ENCODE peak calls at places on chromosome 7, in eight cellular contexts. A is heart right ventricle, D is ovary, N is left ventricle myocardium inferior, F is psoas muscle, Y is left lung, V is HCT116, S is adrenal gland. G is an unnamed sample. For H3K9me3 and H3K27me3, the result is how much of the 10 kb centered on the place peaks cover.

GRCh38 chr7:139297795-139298194 is 43.3 kb upstream of the FMC1 start:
- DNase-seq in A (no peak), D (no peak), N (no peak), F (no peak), Y (no peak), V (no peak), S (no peak), G (no peak)

GRCh38 chr7:64636386-64636785 is 29.5 kb upstream of the ZNF107 start:
- DNase-seq in A (no peak), D (no peak), N (no peak), F (no peak), Y (no peak), V (no peak), S (no peak), G (no peak)

GRCh38 chr7:117127585-117128168 is 174.4 kb downstream of the ST7 start:
- DNase-seq in A (peak), D (peak), N (peak), F (peak), Y (no peak), V (peak), S (peak), G (no peak)

GRCh38 chr7:107931740-107932515 is 40.9 kb downstream of the DLD start:
- DNase-seq in A (peak), D (no peak), N (peak), F (peak), Y (no peak), V (no peak), S (no peak), G (peak)

GRCh38 chr7:137930616-137931015 is 71.3 kb downstream of the CREB3L2 start:
- DNase-seq in A (no peak), D (no peak), N (no peak), F (no peak), Y (no peak), V (no peak), S (peak), G (no peak)

GRCh38 chr7:25982684-25983083 is 169.3 kb upstream of the NFE2L3 start:
- DNase-seq in A (no peak), D (no peak), N (no peak), F (no peak), Y (no peak), V (no peak), S (no peak), G (no peak)

GRCh38 chr7:6650521-6651011 is 13.4 kb downstream of the ZNF316 start:
- DNase-seq in A (no peak), D (no peak), N (no peak), F (no peak), Y (no peak), V (no peak), S (no peak), G (no peak)

GRCh38 chr7:139452948-139453672 is 30.4 kb downstream of the KLRG2 start:
- DNase-seq in A (no peak), D (no peak), N (no peak), F (no peak), Y (no peak), V (no peak), S (no peak), G (no peak)

GRCh38 chr7:80841566-80842478 is 77.0 kb downstream of the SEMA3C start:
- DNase-seq in A (no peak), D (no peak), N (no peak), F (no peak), Y (no peak), V (no peak), S (no peak), G (no peak)

GRCh38 chr7:87702326-87702725 is 74.1 kb downstream of the RUNDC3B start:
- DNase-seq in A (no peak), D (no peak), N (no peak), F (no peak), Y (no peak), V (no peak), S (no peak), G (no peak)

GRCh38 chr7:16353226-16353625 is 68.1 kb downstream of the CRPPA start:
- DNase-seq in A (no peak), D (no peak), N (no peak), F (no peak), Y (no peak), V (no peak), S (no peak), G (no peak)

GRCh38 chr7:43303740-43304241 is 191.3 kb downstream of the HECW1 start:
- DNase-seq in A (no peak), D (no peak), N (no peak), F (no peak), Y (no peak), V (peak), S (no peak), G (no peak)

GRCh38 chr7:45606050-45606449 is 31.9 kb downstream of the ADCY1 start:
- DNase-seq in A (no peak), D (no peak), N (no peak), F (no peak), Y (peak), V (no peak), S (no peak), G (no peak)

GRCh38 chr7:37377231-37377630 is 71.4 kb downstream of the ELMO1 start:
- DNase-seq in A (no peak), D (no peak), N (no peak), F (no peak), Y (no peak), V (no peak), S (no peak), G (no peak)

GRCh38 chr7:88306590-88307048 is at the start of gene STEAP4:
- DNase-seq in A (peak), D (peak), N (peak), F (peak), Y (peak), V (peak), S (peak), G (peak)

GRCh38 chr7:5646846-5647245 is 134.6 kb downstream of the RNF216 start:
- DNase-seq in A (no peak), D (no peak), N (no peak), F (no peak), Y (no peak), V (no peak), S (no peak), G (no peak)

GRCh38 chr7:8433477-8434289 is at the start of gene NXPH1:
- DNase-seq in A (no peak), D (no peak), N (no peak), F (no peak), Y (no peak), V (no peak), S (peak), G (no peak)
- TF ChIP-seq CTCF in A (no peak), D (no peak), N (no peak), F (no peak), Y (no peak), V (no peak), S (peak), G (no peak)

GRCh38 chr7:57412168-57412567 is 37.8 kb upstream of the ZNF716 start:
- DNase-seq in A (no peak), D (no peak), N (no peak), F (no peak), Y (no peak), V (no peak), S (no peak), G (no peak)
- H3K9me3 ChIP-seq in A (under half), D (under half), N (under half), F (under half), Y (under half), V (under half), S (under half), G (under half)

DNA sequence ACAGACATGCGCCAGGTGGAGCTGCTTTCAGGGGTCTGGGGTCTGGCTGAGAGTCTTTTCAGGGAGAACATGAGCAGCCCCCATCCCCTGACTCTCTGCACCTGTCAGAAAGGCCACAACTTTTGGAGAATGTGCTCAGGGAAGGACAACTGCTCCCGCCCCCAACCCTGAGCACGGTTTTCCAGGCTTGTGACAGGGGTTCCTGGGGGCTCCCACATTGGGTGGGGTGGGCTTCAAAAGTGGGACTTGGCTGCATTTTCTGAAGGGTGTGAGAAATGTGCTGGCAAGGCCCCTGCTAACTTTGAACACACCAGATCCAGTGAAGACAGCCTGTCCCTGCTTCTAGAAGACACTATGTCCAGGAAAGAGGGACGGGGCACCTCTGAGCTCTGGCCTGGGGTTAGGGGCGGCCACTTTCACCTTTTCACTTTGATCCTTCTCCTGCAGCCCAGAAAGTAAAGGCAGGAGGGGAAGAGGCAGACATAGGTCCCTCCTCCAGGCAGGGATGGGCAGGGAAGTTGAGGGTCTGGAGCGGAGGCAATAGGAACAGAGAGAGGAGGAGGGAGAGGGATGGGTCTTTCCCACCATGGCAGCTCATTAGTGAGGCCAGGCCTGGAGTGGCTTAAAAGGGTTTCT is 1.6 kb downstream of the KCP start:
- DNase-seq in A (no peak), D (no peak), N (no peak), F (no peak), Y (no peak), V (no peak), S (no peak), G (no peak)
- H3K27me3 ChIP-seq in A (under half), D (under half), N (half or more), F (under half), Y (half or more), V (under half), S (under half), G (half or more)

GRCh38 chr7:112013262-112013661 is 192.9 kb downstream of the DOCK4 start:
- DNase-seq in A (no peak), D (no peak), N (no peak), F (no peak), Y (no peak), V (no peak), S (no peak), G (no peak)
- TF ChIP-seq CTCF in A (no peak), D (no peak), N (no peak), F (no peak), Y (no peak), V (no peak), S (no peak), G (no peak)

DNA sequence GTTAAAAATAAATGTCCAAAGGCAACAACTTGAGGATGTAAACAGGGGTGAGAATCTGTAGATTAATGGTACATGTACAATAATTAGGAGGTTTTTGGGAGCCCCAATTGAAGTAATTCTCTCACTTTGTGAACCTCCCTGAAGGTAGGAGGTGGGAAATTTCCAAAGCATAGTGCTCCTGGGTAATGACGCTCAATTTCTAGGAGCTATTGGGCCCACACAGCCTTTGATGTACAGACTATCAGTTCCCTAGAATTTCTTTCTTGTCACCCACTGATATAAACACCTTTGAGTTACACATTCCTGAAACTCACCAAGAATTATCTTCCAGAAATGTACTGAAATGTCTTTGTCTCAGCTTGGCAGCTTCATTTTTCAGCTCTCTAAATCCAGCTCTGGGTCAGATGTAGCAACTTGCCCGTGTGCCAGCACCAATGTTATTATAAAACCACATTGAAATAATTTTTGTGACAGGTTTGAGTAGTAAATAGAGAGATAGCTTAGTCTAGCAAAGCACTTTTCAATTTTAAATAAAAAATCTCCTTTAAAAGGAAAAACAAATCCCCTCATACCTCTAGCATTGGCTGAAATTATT is 36.6 kb upstream of the GALNT17 start:
- DNase-seq in A (no peak), D (no peak), N (no peak), F (no peak), Y (no peak), V (no peak), S (no peak), G (no peak)
- H3K9me3 ChIP-seq in A (under half), D (under half), N (under half), F (under half), Y (under half), V (under half), S (under half), G (under half)

DNA sequence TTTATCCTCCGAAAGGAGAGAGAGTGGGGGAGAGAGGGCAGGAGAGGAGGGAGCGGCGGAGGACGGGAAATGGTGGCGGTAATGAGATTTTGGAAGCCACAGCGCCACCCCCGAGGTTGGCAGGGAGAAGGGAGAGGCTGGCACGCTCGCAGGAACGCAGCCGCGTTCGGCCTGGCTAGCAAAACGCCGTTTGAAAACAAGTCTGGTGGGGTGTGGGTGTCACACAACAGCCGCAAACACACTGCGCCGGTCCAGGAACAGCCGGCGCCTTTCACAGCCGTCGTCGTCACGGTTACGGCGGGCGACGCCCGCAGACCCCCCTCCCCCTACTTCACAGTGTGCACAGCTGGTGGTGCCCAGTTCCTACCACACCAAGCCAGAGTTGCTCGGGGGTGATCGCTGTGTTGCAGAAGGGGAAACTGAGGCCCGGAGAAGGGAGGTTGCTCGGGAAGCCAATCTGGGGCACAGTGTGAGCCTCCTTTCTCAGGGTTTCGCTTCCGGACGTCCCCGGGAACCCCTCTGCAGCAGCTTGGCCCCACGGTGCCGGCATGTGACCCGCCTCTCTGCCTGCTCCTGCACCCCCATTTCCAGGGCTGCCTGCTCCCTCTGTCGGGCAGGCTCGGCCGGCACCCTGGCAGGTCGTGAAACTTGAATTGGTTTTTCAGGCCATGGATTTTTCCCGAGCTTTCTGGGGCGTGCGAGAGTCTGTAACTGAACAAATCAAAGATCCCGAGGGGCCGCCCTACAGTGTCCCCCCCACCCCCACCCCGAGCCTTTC is 57.8 kb downstream of the UNCX start:
- DNase-seq in A (no peak), D (no peak), N (no peak), F (no peak), Y (no peak), V (no peak), S (no peak), G (peak)
- H3K27me3 ChIP-seq in A (under half), D (under half), N (half or more), F (under half), Y (half or more), V (under half), S (under half), G (half or more)

GRCh38 chr7:89623018-89623672 is 531.1 kb upstream of the STEAP1 start:
- DNase-seq in A (no peak), D (peak), N (no peak), F (no peak), Y (no peak), V (peak), S (peak), G (no peak)
- TF ChIP-seq CTCF in A (peak), D (no peak), N (peak), F (peak), Y (peak), V (peak), S (peak), G (peak)

DNA sequence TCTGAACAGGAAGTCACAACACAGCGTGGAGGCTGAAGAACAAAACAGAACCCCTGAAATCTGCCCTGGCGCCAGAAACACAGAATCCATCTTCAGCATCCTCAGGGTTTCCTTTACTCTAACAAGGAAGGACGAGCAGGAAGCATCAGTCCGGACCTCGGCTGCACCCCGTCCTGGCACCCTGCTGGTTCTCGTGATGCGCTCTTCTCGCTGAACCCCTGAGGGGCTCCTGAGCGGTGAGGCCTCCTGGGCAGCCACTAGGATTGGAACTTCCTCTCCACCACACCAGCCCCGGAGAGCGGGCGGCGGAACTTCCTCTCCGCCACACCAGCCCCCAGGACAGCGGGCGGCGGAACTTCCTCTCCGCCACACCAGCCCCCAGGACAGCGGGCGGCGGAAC is 461.9 kb downstream of the PTPRN2 start:
- DNase-seq in A (no peak), D (no peak), N (no peak), F (no peak), Y (no peak), V (no peak), S (no peak), G (no peak)
- H3K9me3 ChIP-seq in A (under half), D (under half), N (under half), F (under half), Y (under half), V (under half), S (under half), G (under half)